ENCODE peak calls at places on chromosomes 13 and 19, in seven cellular contexts. One of them, this sample, is unnamed.

GRCh38 chr13:61084983-61085382 is 330.7 kb downstream of the PCDH20 start:
- DNase-seq in mesendoderm: no peak
- DNase-seq in mesenchymal stem cell: peak
- DNase-seq in neuronal stem cell: no peak
- DNase-seq in H1: no peak
- DNase-seq in trophoblast cell: no peak
- DNase-seq in IMR-90: peak
- DNase-seq in this sample: no peak

GRCh38 chr13:25766576-25766975 is 285.2 kb downstream of the SHISA2 start:
- DNase-seq in trophoblast cell: no peak
- DNase-seq in mesendoderm: no peak
- DNase-seq in mesenchymal stem cell: no peak
- DNase-seq in H1: no peak
- DNase-seq in neuronal stem cell: no peak
- DNase-seq in IMR-90: no peak
- DNase-seq in this sample: no peak

GRCh38 chr13:42667638-42668037 is 93.7 kb downstream of the TNFSF11 start:
- DNase-seq in IMR-90: no peak
- DNase-seq in mesenchymal stem cell: no peak
- DNase-seq in neuronal stem cell: no peak
- DNase-seq in mesendoderm: no peak
- DNase-seq in trophoblast cell: no peak
- DNase-seq in H1: no peak
- DNase-seq in this sample: no peak

GRCh38 chr19:29537181-29537580 is 11.4 kb downstream of the VSTM2B start:
- DNase-seq in IMR-90: no peak
- DNase-seq in H1: peak
- DNase-seq in mesenchymal stem cell: no peak
- DNase-seq in trophoblast cell: no peak
- DNase-seq in mesendoderm: no peak
- DNase-seq in neuronal stem cell: no peak
- DNase-seq in this sample: peak

GRCh38 chr13:38686635-38687245 is at the start of gene FREM2:
- DNase-seq in trophoblast cell: peak
- DNase-seq in H1: peak
- DNase-seq in neuronal stem cell: peak
- DNase-seq in mesendoderm: peak
- DNase-seq in mesenchymal stem cell: peak
- DNase-seq in IMR-90: no peak
- DNase-seq in this sample: peak

GRCh38 chr13:37777676-37778075 is 91.9 kb downstream of the TRPC4 start:
- DNase-seq in IMR-90: no peak
- DNase-seq in neuronal stem cell: no peak
- DNase-seq in mesenchymal stem cell: no peak
- DNase-seq in mesendoderm: no peak
- DNase-seq in trophoblast cell: no peak
- DNase-seq in H1: no peak
- DNase-seq in this sample: no peak

GRCh38 chr13:93963266-93964131 is 516.0 kb downstream of the DCT start:
- DNase-seq in trophoblast cell: no peak
- DNase-seq in IMR-90: peak
- DNase-seq in H1: no peak
- DNase-seq in neuronal stem cell: no peak
- DNase-seq in mesenchymal stem cell: peak
- DNase-seq in mesendoderm: peak
- DNase-seq in this sample: no peak

GRCh38 chr19:38544569-38545315 is 73.0 kb downstream of the MAP4K1 start:
- DNase-seq in neuronal stem cell: no peak
- DNase-seq in trophoblast cell: no peak
- DNase-seq in mesendoderm: peak
- DNase-seq in H1: no peak
- DNase-seq in IMR-90: peak
- DNase-seq in mesenchymal stem cell: peak
- DNase-seq in this sample: no peak

GRCh38 chr19:43570174-43570791 is 5.0 kb downstream of the XRCC1 start:
- DNase-seq in H1: no peak
- DNase-seq in mesenchymal stem cell: no peak
- DNase-seq in mesendoderm: no peak
- DNase-seq in neuronal stem cell: no peak
- DNase-seq in trophoblast cell: peak
- DNase-seq in IMR-90: no peak
- DNase-seq in this sample: no peak

GRCh38 chr19:3698386-3698950 is 1.8 kb downstream of the PIP5K1C start:
- DNase-seq in trophoblast cell: no peak
- DNase-seq in mesendoderm: no peak
- DNase-seq in H1: no peak
- DNase-seq in mesenchymal stem cell: peak
- DNase-seq in IMR-90: peak
- DNase-seq in neuronal stem cell: no peak
- DNase-seq in this sample: no peak
- H3K9ac ChIP-seq in trophoblast cell: no peak
- H3K9ac ChIP-seq in mesendoderm: peak
- H3K9ac ChIP-seq in H1: no peak
- H3K9ac ChIP-seq in mesenchymal stem cell: peak
- H3K9ac ChIP-seq in IMR-90: no peak
- H3K9ac ChIP-seq in neuronal stem cell: no peak
- H3K9ac ChIP-seq in this sample: no peak

GRCh38 chr19:16024266-16025107 is 51.8 kb upstream of the TPM4 start:
- DNase-seq in trophoblast cell: no peak
- DNase-seq in mesenchymal stem cell: no peak
- DNase-seq in mesendoderm: no peak
- DNase-seq in neuronal stem cell: no peak
- DNase-seq in IMR-90: no peak
- DNase-seq in H1: no peak
- DNase-seq in this sample: no peak

GRCh38 chr19:16025108-16026101 is 50.9 kb upstream of the TPM4 start:
- DNase-seq in H1: no peak
- DNase-seq in mesenchymal stem cell: peak
- DNase-seq in trophoblast cell: peak
- DNase-seq in mesendoderm: peak
- DNase-seq in neuronal stem cell: no peak
- DNase-seq in IMR-90: peak
- DNase-seq in this sample: peak

GRCh38 chr19:16026756-16027155 is 49.5 kb upstream of the TPM4 start:
- DNase-seq in IMR-90: no peak
- DNase-seq in mesendoderm: no peak
- DNase-seq in neuronal stem cell: no peak
- DNase-seq in H1: no peak
- DNase-seq in trophoblast cell: no peak
- DNase-seq in mesenchymal stem cell: no peak
- DNase-seq in this sample: no peak

GRCh38 chr19:16027528-16027927 is 48.8 kb upstream of the TPM4 start:
- DNase-seq in H1: no peak
- DNase-seq in neuronal stem cell: no peak
- DNase-seq in IMR-90: no peak
- DNase-seq in mesenchymal stem cell: no peak
- DNase-seq in trophoblast cell: no peak
- DNase-seq in mesendoderm: no peak
- DNase-seq in this sample: no peak

GRCh38 chr19:16026131-16026530 is 50.2 kb upstream of the TPM4 start:
- DNase-seq in neuronal stem cell: no peak
- DNase-seq in mesendoderm: no peak
- DNase-seq in mesenchymal stem cell: no peak
- DNase-seq in trophoblast cell: no peak
- DNase-seq in IMR-90: no peak
- DNase-seq in H1: no peak
- DNase-seq in this sample: no peak
- H3K23ac ChIP-seq in neuronal stem cell: peak
- H3K23ac ChIP-seq in mesendoderm: no peak
- H3K23ac ChIP-seq in mesenchymal stem cell: no peak
- H3K23ac ChIP-seq in trophoblast cell: no peak
- H3K23ac ChIP-seq in IMR-90: no peak
- H3K23ac ChIP-seq in H1: no peak
- H3K23ac ChIP-seq in this sample: no peak

GRCh38 chr13:59532405-59532804 is 631.3 kb downstream of the DIAPH3 start:
- DNase-seq in H1: no peak
- DNase-seq in mesendoderm: peak
- DNase-seq in neuronal stem cell: no peak
- DNase-seq in mesenchymal stem cell: no peak
- DNase-seq in trophoblast cell: no peak
- DNase-seq in IMR-90: no peak
- DNase-seq in this sample: no peak
- H3K9ac ChIP-seq in H1: no peak
- H3K9ac ChIP-seq in mesendoderm: no peak
- H3K9ac ChIP-seq in neuronal stem cell: no peak
- H3K9ac ChIP-seq in mesenchymal stem cell: no peak
- H3K9ac ChIP-seq in trophoblast cell: no peak
- H3K9ac ChIP-seq in IMR-90: no peak
- H3K9ac ChIP-seq in this sample: no peak

DNA sequence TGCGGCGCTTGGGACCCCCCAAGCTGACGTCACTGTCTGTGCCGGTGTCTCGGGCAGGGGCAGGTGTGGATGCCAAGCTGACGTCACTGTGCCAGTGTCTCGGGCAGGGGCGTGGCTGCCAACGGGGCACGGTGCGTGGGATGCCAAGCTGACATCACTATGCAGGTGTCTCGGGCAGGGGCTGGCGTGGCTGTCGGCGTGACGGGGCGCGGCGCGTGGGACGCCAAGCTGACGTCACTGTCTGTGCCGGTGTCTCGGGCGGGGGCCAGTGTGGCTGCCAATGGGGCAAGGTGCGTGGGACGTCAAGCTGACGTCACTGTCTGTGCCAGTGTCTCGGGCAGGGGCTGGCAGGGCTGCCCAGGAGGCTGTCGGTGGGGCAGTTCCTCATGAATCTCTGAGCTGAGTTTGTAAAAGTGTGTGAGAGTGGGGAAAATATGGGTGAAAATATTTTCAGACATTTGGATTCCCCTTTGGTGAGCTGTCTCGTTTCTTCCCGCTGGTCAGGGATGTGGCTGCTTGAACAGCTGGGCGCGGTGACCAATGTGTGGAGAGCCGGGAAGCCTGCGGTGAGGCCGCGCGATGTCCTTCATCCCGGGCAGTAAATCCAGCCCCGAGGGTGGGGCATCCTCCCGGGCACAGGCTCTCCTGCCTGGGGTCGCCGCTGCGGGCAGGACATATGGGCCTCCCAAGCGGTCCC is 25.2 kb downstream of the MCF2L start:
- DNase-seq in neuronal stem cell: no peak
- DNase-seq in trophoblast cell: no peak
- DNase-seq in H1: no peak
- DNase-seq in mesenchymal stem cell: no peak
- DNase-seq in IMR-90: no peak
- DNase-seq in mesendoderm: no peak
- DNase-seq in this sample: no peak
- H3K23ac ChIP-seq in neuronal stem cell: peak
- H3K23ac ChIP-seq in trophoblast cell: no peak
- H3K23ac ChIP-seq in H1: no peak
- H3K23ac ChIP-seq in mesenchymal stem cell: no peak
- H3K23ac ChIP-seq in IMR-90: no peak
- H3K23ac ChIP-seq in mesendoderm: no peak
- H3K23ac ChIP-seq in this sample: no peak

DNA sequence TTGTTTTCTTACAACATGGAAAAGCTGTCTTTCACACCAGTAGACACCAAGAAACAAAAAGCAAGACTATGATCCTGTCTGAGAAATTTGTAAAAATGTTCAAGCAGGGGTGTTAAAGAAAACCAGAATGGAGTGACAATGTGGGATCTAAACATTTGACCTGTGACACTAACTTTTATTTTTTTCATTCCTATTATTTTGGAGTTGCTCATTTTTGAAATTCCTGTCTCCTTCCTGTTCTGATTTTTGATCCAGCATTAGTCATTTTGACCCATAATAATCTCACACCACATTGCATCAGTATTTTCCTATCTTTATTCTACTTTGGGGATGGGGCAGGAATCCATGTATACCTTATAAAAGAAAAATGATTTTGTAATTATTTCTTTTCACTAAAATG is 164.2 kb downstream of the DLEU7 start:
- DNase-seq in mesenchymal stem cell: no peak
- DNase-seq in H1: no peak
- DNase-seq in trophoblast cell: no peak
- DNase-seq in neuronal stem cell: no peak
- DNase-seq in mesendoderm: no peak
- DNase-seq in IMR-90: no peak
- DNase-seq in this sample: no peak
- H3K9ac ChIP-seq in mesenchymal stem cell: no peak
- H3K9ac ChIP-seq in H1: no peak
- H3K9ac ChIP-seq in trophoblast cell: no peak
- H3K9ac ChIP-seq in neuronal stem cell: no peak
- H3K9ac ChIP-seq in mesendoderm: no peak
- H3K9ac ChIP-seq in IMR-90: no peak
- H3K9ac ChIP-seq in this sample: no peak

DNA sequence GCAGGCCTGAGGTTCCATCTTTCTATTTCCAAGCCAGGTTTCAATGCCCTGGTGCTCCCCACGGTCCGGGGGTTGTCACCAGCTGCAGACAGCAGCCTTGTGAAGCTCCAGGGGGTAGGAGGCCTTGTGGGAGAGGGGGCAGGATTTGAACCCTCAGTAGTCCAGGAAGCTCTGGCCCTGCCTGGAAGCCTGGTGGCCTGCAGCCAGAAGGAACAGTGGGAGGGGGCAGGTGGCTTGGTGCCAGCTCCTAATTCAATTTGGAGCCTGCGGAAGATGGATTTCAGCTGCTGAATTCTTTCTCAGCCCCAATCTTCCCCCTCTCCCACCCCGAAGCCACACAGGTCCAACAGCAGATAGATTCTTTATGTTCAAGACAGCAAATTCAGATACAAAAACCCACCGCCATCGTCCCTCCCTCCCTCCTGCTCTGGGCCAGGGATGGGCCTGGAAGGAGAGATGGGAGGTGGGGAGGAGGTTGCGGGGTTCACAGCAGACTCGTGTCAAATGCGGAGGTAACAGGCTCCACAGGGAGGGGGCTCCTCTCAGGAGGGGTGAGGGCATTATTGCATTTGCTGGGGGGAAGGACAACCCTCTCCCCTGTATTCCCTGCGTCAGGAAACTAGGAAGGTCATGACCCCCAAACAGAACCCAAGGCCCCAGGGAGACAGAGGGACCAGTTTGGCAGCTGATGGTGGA is 2.4 kb upstream of the PTGER1 start:
- DNase-seq in neuronal stem cell: no peak
- DNase-seq in mesenchymal stem cell: no peak
- DNase-seq in trophoblast cell: no peak
- DNase-seq in IMR-90: no peak
- DNase-seq in H1: no peak
- DNase-seq in mesendoderm: no peak
- DNase-seq in this sample: no peak
- H3K23ac ChIP-seq in neuronal stem cell: no peak
- H3K23ac ChIP-seq in mesenchymal stem cell: no peak
- H3K23ac ChIP-seq in trophoblast cell: no peak
- H3K23ac ChIP-seq in IMR-90: no peak
- H3K23ac ChIP-seq in H1: no peak
- H3K23ac ChIP-seq in mesendoderm: no peak
- H3K23ac ChIP-seq in this sample: no peak